ENCODE peak calls at places on chromosomes 16 and 17, in four cellular contexts. One of them, this sample, is unnamed.

GRCh38 chr17:15101175-15101574 is 164.0 kb downstream of the PMP22 start:
- DNase-seq in mesothelial cell of epicardium: no peak
- DNase-seq in T-cell: no peak
- DNase-seq in fibroblast of gingiva: no peak
- DNase-seq in this sample: no peak

GRCh38 chr17:18860161-18860972 is 2.4 kb downstream of the PRPSAP2 start:
- DNase-seq in mesothelial cell of epicardium: no peak
- DNase-seq in T-cell: no peak
- DNase-seq in fibroblast of gingiva: no peak
- DNase-seq in this sample: no peak

GRCh38 chr17:41648411-41649195 is 24.2 kb upstream of the KRT17 start:
- DNase-seq in T-cell: peak; percentile 80
- DNase-seq in fibroblast of gingiva: peak; percentile 78
- DNase-seq in mesothelial cell of epicardium: peak; percentile 96
- DNase-seq in this sample: peak; percentile 64

GRCh38 chr17:73064084-73064938 is 28.2 kb downstream of the SLC39A11 start:
- DNase-seq in T-cell: no peak
- DNase-seq in mesothelial cell of epicardium: no peak
- DNase-seq in fibroblast of gingiva: no peak
- DNase-seq in this sample: no peak

GRCh38 chr16:80974649-80975376 is 31.9 kb downstream of the CMC2 start:
- DNase-seq in mesothelial cell of epicardium: no peak
- DNase-seq in fibroblast of gingiva: no peak
- DNase-seq in T-cell: no peak
- DNase-seq in this sample: no peak

GRCh38 chr17:82003411-82004381 is 19.0 kb downstream of the CENPX start:
- DNase-seq in T-cell: no peak
- DNase-seq in mesothelial cell of epicardium: peak; percentile 77
- DNase-seq in fibroblast of gingiva: peak; percentile 90
- DNase-seq in this sample: no peak

GRCh38 chr16:85619089-85619850 is 6.1 kb downstream of the GSE1 start:
- DNase-seq in T-cell: no peak
- DNase-seq in mesothelial cell of epicardium: no peak
- DNase-seq in fibroblast of gingiva: no peak
- DNase-seq in this sample: no peak

GRCh38 chr17:62791235-62792121 is 16.6 kb downstream of the MARCHF10 start:
- DNase-seq in mesothelial cell of epicardium: peak; percentile 11
- DNase-seq in fibroblast of gingiva: peak; percentile 96
- DNase-seq in T-cell: no peak
- DNase-seq in this sample: no peak

GRCh38 chr17:79707931-79708891 is 22.5 kb upstream of the ENPP7 start:
- DNase-seq in fibroblast of gingiva: no peak
- DNase-seq in mesothelial cell of epicardium: peak; percentile 81
- DNase-seq in T-cell: peak; percentile 53
- DNase-seq in this sample: no peak

GRCh38 chr16:68736561-68736960 is 531 bp upstream of the CDH1 start:
- DNase-seq in fibroblast of gingiva: no peak
- DNase-seq in T-cell: no peak
- DNase-seq in mesothelial cell of epicardium: no peak
- DNase-seq in this sample: no peak

GRCh38 chr16:75256059-75256870 is 4.8 kb upstream of the BCAR1 start:
- DNase-seq in mesothelial cell of epicardium: no peak
- DNase-seq in T-cell: no peak
- DNase-seq in fibroblast of gingiva: no peak
- DNase-seq in this sample: no peak

GRCh38 chr16:82368041-82368440 is 198.0 kb upstream of the MPHOSPH6 start:
- DNase-seq in T-cell: no peak
- DNase-seq in fibroblast of gingiva: no peak
- DNase-seq in mesothelial cell of epicardium: no peak
- DNase-seq in this sample: no peak

GRCh38 chr16:88923926-88924833 is 52.8 kb downstream of the CBFA2T3 start:
- DNase-seq in fibroblast of gingiva: no peak
- DNase-seq in mesothelial cell of epicardium: no peak
- DNase-seq in T-cell: no peak
- DNase-seq in this sample: no peak

GRCh38 chr16:74226361-74226979 is 70.1 kb upstream of the PSMD7 start:
- DNase-seq in fibroblast of gingiva: peak; percentile 11
- DNase-seq in T-cell: no peak
- DNase-seq in mesothelial cell of epicardium: no peak
- DNase-seq in this sample: no peak

GRCh38 chr17:19386974-19387920 is at the start of gene MFAP4:
- DNase-seq in mesothelial cell of epicardium: peak; percentile 80
- DNase-seq in fibroblast of gingiva: peak; percentile 92
- DNase-seq in T-cell: no peak
- DNase-seq in this sample: no peak

GRCh38 chr17:59496178-59496577 is 69.2 kb upstream of the DHX40 start:
- DNase-seq in mesothelial cell of epicardium: no peak
- DNase-seq in fibroblast of gingiva: no peak
- DNase-seq in T-cell: no peak
- DNase-seq in this sample: no peak

GRCh38 chr17:61302911-61303310 is 96.7 kb upstream of the TBX2 start:
- DNase-seq in mesothelial cell of epicardium: peak; percentile 6
- DNase-seq in fibroblast of gingiva: no peak
- DNase-seq in T-cell: no peak
- DNase-seq in this sample: no peak

GRCh38 chr16:67822511-67822910 is 15.8 kb downstream of the TSNAXIP1 start:
- DNase-seq in fibroblast of gingiva: no peak
- DNase-seq in T-cell: no peak
- DNase-seq in mesothelial cell of epicardium: no peak
- DNase-seq in this sample: no peak

GRCh38 chr17:47720754-47721533 is 12.1 kb upstream of the TBX21 start:
- DNase-seq in fibroblast of gingiva: no peak
- DNase-seq in mesothelial cell of epicardium: no peak
- DNase-seq in T-cell: peak; percentile 30
- DNase-seq in this sample: no peak

GRCh38 chr17:37717627-37718382 is 27.1 kb downstream of the HNF1B start:
- DNase-seq in T-cell: no peak
- DNase-seq in fibroblast of gingiva: peak; percentile 13
- DNase-seq in mesothelial cell of epicardium: no peak
- DNase-seq in this sample: peak; percentile 84

GRCh38 chr17:78661092-78661770 is 84.0 kb upstream of the DNAH17 start:
- DNase-seq in fibroblast of gingiva: no peak
- DNase-seq in T-cell: no peak
- DNase-seq in mesothelial cell of epicardium: no peak
- DNase-seq in this sample: peak; percentile 11

GRCh38 chr17:41792835-41793748 is 6.6 kb upstream of the JUP start:
- DNase-seq in fibroblast of gingiva: no peak
- DNase-seq in mesothelial cell of epicardium: no peak
- DNase-seq in T-cell: no peak
- DNase-seq in this sample: no peak

GRCh38 chr16:89410794-89411309 is 79.5 kb downstream of the ANKRD11 start:
- DNase-seq in mesothelial cell of epicardium: no peak
- DNase-seq in fibroblast of gingiva: peak; percentile 91
- DNase-seq in T-cell: peak; percentile 30
- DNase-seq in this sample: no peak

GRCh38 chr17:76268015-76268749 is 3.0 kb downstream of the UBALD2 start:
- DNase-seq in fibroblast of gingiva: peak; percentile 81
- DNase-seq in T-cell: peak; percentile 58
- DNase-seq in mesothelial cell of epicardium: no peak
- DNase-seq in this sample: no peak

GRCh38 chr16:4316732-4317461 is 1.0 kb downstream of the GLIS2 start:
- DNase-seq in T-cell: no peak
- DNase-seq in mesothelial cell of epicardium: no peak
- DNase-seq in fibroblast of gingiva: peak; percentile 61
- DNase-seq in this sample: peak; percentile 25

GRCh38 chr16:54316095-54316494 is 29.5 kb upstream of the IRX3 start:
- DNase-seq in fibroblast of gingiva: no peak
- DNase-seq in T-cell: no peak
- DNase-seq in mesothelial cell of epicardium: no peak
- DNase-seq in this sample: no peak

GRCh38 chr17:3891626-3892094 is 1.2 kb downstream of the CAMKK1 start:
- DNase-seq in T-cell: no peak
- DNase-seq in mesothelial cell of epicardium: no peak
- DNase-seq in fibroblast of gingiva: no peak
- DNase-seq in this sample: no peak

GRCh38 chr16:77402672-77403071 is 32.2 kb downstream of the ADAMTS18 start:
- DNase-seq in mesothelial cell of epicardium: no peak
- DNase-seq in T-cell: no peak
- DNase-seq in fibroblast of gingiva: no peak
- DNase-seq in this sample: no peak

GRCh38 chr17:28969706-28970393 is 18.5 kb upstream of the PHF12 start:
- DNase-seq in mesothelial cell of epicardium: no peak
- DNase-seq in T-cell: no peak
- DNase-seq in fibroblast of gingiva: no peak
- DNase-seq in this sample: no peak

GRCh38 chr16:11213799-11214198 is 42.2 kb downstream of the SOCS1 start:
- DNase-seq in T-cell: no peak
- DNase-seq in mesothelial cell of epicardium: no peak
- DNase-seq in fibroblast of gingiva: no peak
- DNase-seq in this sample: no peak

GRCh38 chr17:4331614-4332013 is 34.9 kb downstream of the UBE2G1 start:
- DNase-seq in T-cell: no peak
- DNase-seq in mesothelial cell of epicardium: no peak
- DNase-seq in fibroblast of gingiva: no peak
- DNase-seq in this sample: no peak

GRCh38 chr16:1932050-1933028 is 10.7 kb downstream of the MSRB1 start:
- DNase-seq in mesothelial cell of epicardium: no peak
- DNase-seq in fibroblast of gingiva: no peak
- DNase-seq in T-cell: no peak
- DNase-seq in this sample: no peak

This sample was measured in DMS79.